ENCODE peak calls at places on chromosomes 11 and 22, in six cellular contexts. T is neural progenitor cell, K is hepatocyte, L is K562, E is H1, A is A673. N is an unnamed sample.
A peak's percentile ranks its signal among the peaks of the same experiment; 100 is the strongest.

GRCh38 chr11:104623518-104623917 is 274.7 kb downstream of the CASP12 start:
- DNase-seq in L (no peak), T (no peak), E (no peak), K (no peak), A (no peak), N (peak; percentile 44)

GRCh38 chr11:76824083-76824939 is 36.4 kb upstream of the ACER3 start:
- DNase-seq in E (no peak), A (peak; percentile 29), T (no peak), L (peak; percentile 75), K (no peak), N (peak; percentile 25)

GRCh38 chr11:120385110-120385509 is 48.9 kb downstream of the ARHGEF12 start:
- DNase-seq in T (peak; percentile 13), K (no peak), A (no peak), L (peak; percentile 43), E (no peak), N (peak; percentile 69)

GRCh38 chr22:38866399-38867123 is 5.5 kb downstream of the CBX6 start:
- DNase-seq in K (peak; percentile 51), L (no peak), E (peak; percentile 70), A (no peak), T (peak; percentile 77), N (no peak)

GRCh38 chr22:27407369-27407985 is 394.1 kb downstream of the MN1 start:
- DNase-seq in E (no peak), T (no peak), L (no peak), K (no peak), A (peak; percentile 64), N (no peak)

GRCh38 chr11:103367650-103368049 is 258.4 kb downstream of the DYNC2H1 start:
- DNase-seq in T (no peak), L (no peak), E (no peak), K (no peak), A (no peak), N (peak; percentile 49)

GRCh38 chr22:30121988-30122387 is 41.7 kb downstream of the HORMAD2 start:
- DNase-seq in T (no peak), L (no peak), E (no peak), K (no peak), A (no peak), N (no peak)

GRCh38 chr11:110710520-110711381 is 1.5 kb downstream of the ARHGAP20 start:
- DNase-seq in E (no peak), L (no peak), T (peak; percentile 58), K (peak; percentile 28), A (peak; percentile 65), N (peak; percentile 43)

GRCh38 chr11:70751142-70751734 is 352.9 kb downstream of the CTTN start:
- DNase-seq in K (no peak), L (no peak), E (no peak), T (no peak), A (no peak), N (peak; percentile 2)

DNA sequence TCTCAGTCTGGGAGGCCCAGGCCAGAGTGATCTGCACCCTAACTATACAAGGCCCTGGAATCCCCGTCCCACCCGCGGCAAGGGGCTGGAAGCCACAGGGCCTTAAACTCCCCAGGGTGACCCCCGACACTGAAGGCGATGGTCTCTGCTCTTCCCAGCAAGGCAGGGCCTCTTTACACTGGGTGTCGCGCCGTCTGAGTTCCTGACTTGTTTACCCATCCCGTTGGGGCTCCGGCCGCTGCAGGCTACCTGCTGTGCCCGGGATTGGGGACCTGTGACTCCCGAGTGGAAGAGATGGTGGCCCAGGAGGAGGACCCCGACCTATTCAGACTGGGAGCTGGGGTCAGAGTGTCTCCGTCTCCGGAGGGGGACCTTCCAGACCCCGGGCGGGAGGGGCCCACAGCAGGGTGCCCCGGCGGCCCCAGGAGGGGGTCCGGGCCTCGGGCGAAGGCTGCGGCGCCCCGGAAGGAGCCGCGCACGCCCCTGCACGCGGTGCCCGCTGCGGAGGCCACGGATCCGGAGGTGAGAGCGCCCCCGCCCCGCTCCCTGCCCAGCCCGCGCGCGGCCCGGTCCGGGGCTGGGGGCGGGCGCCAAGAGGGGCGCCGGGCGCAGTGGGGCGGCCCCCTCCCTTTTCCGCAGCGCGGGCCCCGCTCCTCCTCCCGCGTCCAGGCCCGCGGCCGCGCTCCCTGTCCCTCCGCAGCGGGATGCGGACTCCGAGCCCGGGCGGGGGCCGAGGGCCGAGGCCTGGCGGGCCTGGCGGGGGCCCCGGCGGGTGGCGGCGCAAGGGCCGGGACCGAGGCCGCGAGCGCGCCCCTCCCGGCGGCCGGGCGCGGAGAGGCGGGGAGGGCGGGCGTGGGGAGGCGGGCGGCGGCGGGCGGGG is 534 bp upstream of the MPPED1 start:
- DNase-seq in T (peak; percentile 44), K (no peak), L (no peak), E (no peak), A (no peak), N (no peak)
- TF ChIP-seq EZH2 in T (peak; percentile 66), K (no peak), L (no peak), E (no peak), A (peak; percentile 54), N (peak; percentile 60)

DNA sequence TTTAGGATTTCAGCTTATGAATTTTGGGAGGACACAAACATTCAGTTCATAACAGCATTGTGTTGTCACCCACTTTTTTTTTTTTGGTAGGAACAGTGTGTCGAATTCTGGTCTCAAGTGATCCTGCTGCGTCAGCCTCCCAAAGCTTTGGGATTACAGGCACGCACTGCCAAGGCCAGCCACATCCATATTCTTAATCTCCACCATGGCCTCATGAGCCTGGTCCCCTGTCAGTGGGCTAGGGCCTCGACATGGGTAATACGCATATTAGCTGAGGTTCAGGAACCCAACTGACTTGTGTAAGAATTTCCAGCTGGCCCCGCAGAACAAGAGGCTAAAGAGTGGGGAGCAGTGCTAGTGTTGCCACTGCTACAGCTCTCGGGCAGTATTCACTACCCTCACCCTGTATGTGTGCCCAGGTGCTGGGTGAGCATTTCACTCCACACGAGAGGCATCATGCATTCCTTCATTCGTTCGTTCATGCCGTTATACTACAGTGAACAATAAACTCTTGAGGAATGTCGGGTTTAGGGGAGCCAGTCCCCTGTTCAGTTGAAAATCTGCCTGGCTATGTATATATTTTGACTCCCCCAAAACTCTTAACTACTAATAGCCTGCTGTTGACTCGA is 5.2 kb upstream of the VPREB1 start:
- DNase-seq in E (no peak), L (no peak), K (no peak), A (no peak), T (no peak), N (no peak)
- TF ChIP-seq EZH2 in E (no peak), L (peak; percentile 98), K (no peak), A (no peak), T (no peak), N (no peak)

GRCh38 chr22:24813861-24814770 is 8.1 kb downstream of the SGSM1 start:
- DNase-seq in L (no peak), E (no peak), T (no peak), K (no peak), A (no peak), N (no peak)
- TF ChIP-seq EZH2 in L (no peak), E (no peak), T (no peak), K (no peak), A (no peak), N (no peak)

GRCh38 chr11:1199689-1200610 is 22.9 kb upstream of the MUC5B start:
- DNase-seq in E (no peak), T (no peak), A (no peak), K (no peak), L (peak; percentile 2), N (no peak)
- TF ChIP-seq EZH2 in E (no peak), T (no peak), A (peak; percentile 23), K (no peak), L (no peak), N (no peak)

GRCh38 chr11:55994525-55994924 is at the start of gene OR5F1:
- DNase-seq in T (no peak), A (no peak), E (no peak), K (no peak), L (no peak), N (no peak)
- TF ChIP-seq EZH2 in T (no peak), A (no peak), E (no peak), K (no peak), L (no peak), N (no peak)

GRCh38 chr11:2268911-2269600 is 1.3 kb downstream of the ASCL2 start:
- DNase-seq in K (peak; percentile 79), T (peak; percentile 73), E (no peak), A (no peak), L (peak; percentile 73), N (peak; percentile 16)
- TF ChIP-seq EZH2 in K (no peak), T (peak; percentile 91), E (peak; percentile 37), A (peak; percentile 91), L (no peak), N (peak; percentile 16)

N was measured in fibroblast of lung.